ENCODE peak calls at places on chromosomes 3 and 15, in four cellular contexts. N is hepatocyte, I is endothelial cell of umbilical vein, B is OCI-LY7. G is an unnamed sample. For H3K4me1, the result is how much of the 10 kb centered on the place peaks cover.

GRCh38 chr3:5567113-5567512 is 379.6 kb downstream of the EDEM1 start:
- DNase-seq in N (no peak), I (no peak), B (no peak), G (no peak)

GRCh38 chr15:76398301-76398700 is 61.7 kb downstream of the ISL2 start:
- DNase-seq in N (no peak), I (no peak), B (no peak), G (no peak)

GRCh38 chr15:25378501-25378901 is 60.3 kb downstream of the UBE3A start:
- DNase-seq in N (no peak), I (no peak), B (no peak), G (no peak)

GRCh38 chr15:24760066-24760465 is 84.5 kb downstream of the NPAP1 start:
- DNase-seq in N (no peak), I (no peak), B (no peak), G (no peak)

GRCh38 chr3:22980346-22980745 is 222.8 kb upstream of the UBE2E2 start:
- DNase-seq in N (no peak), I (no peak), B (no peak), G (no peak)

GRCh38 chr15:101675796-101676582 is 23.8 kb upstream of the TM2D3 start:
- DNase-seq in N (no peak), I (peak), B (no peak), G (no peak)

GRCh38 chr3:171420667-171421066 is 39.5 kb downstream of the TNIK start:
- DNase-seq in N (no peak), I (peak), B (no peak), G (no peak)

GRCh38 chr3:158768881-158769518 is 32.9 kb upstream of the MFSD1 start:
- DNase-seq in N (peak), I (peak), B (no peak), G (no peak)

GRCh38 chr3:152682477-152682876 is 152.5 kb upstream of the P2RY1 start:
- DNase-seq in N (no peak), I (no peak), B (no peak), G (no peak)

GRCh38 chr3:48962340-48962739 is 27.7 kb upstream of the P4HTM start:
- DNase-seq in N (no peak), I (no peak), B (no peak), G (no peak)

GRCh38 chr3:48960841-48961413 is 29.1 kb upstream of the P4HTM start:
- DNase-seq in N (no peak), I (no peak), B (no peak), G (no peak)

GRCh38 chr3:48963591-48963990 is 26.4 kb upstream of the P4HTM start:
- DNase-seq in N (no peak), I (no peak), B (no peak), G (no peak)

GRCh38 chr3:48966367-48966766 is 23.7 kb upstream of the P4HTM start:
- DNase-seq in N (no peak), I (no peak), B (no peak), G (no peak)

GRCh38 chr3:48962939-48963338 is 27.1 kb upstream of the P4HTM start:
- DNase-seq in N (no peak), I (no peak), B (no peak), G (no peak)
- TF ChIP-seq CTCF in N (no peak), I (no peak), B (no peak), G (no peak)

DNA sequence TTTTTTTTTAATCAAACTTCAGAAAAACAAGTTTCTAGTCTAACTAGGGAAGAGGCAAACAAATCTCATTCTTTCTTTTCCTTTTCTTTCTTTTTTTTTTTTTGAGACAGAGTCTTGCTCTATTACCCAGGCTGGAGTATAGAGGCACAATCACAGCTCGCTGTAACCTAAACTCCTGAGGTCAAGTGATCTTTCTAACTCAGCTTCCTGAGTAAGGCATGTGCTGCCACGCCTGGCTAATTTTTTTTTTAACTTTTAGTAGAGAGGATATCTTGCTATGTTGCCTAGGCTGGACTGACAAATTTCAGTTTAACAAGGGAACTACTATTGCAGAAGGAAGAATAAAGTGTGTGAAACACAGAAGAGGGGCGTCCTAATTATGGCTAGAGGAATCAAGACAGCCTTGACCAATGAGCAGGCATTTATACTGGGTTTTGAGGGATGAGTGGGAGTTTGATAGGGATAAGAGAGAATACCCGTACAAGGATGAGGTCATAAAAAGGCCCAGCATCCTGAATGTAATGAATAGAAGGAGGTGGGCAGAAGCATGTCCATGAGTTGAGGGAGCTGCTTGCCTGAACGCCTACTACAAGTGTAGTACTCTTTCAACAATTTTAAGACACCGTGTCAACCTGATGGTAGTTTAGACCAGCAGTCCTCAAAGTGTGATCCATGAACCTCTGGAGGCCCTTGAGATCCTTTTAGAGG is 6.7 kb upstream of the ZFAND6 start:
- DNase-seq in N (no peak), I (no peak), B (peak), G (no peak)
- H2AFZ ChIP-seq in N (no peak), I (no peak), B (peak), G (no peak)

DNA sequence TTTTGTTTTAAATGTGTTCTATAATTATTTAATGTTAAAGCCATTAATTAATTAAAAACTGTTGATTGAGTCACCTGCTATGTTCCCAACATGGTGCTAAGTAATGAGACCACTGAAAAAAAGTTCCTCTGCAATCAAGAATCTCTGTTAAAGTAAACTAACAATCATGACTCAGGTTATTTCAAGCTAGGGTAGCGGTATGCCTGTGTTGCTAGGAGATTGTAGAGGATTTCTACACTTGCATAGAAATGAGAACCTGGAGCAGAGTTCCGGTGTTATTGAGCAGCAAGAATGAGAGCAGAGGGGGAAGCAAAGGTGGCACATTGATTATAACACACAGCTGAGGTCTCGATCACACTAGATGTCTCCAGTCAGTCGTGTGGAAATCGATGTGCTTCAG is 41.4 kb downstream of the C3orf85 start:
- DNase-seq in N (no peak), I (no peak), B (no peak), G (no peak)
- H3K4me1 ChIP-seq in N (under half), I (under half), B (under half), G (under half)

DNA sequence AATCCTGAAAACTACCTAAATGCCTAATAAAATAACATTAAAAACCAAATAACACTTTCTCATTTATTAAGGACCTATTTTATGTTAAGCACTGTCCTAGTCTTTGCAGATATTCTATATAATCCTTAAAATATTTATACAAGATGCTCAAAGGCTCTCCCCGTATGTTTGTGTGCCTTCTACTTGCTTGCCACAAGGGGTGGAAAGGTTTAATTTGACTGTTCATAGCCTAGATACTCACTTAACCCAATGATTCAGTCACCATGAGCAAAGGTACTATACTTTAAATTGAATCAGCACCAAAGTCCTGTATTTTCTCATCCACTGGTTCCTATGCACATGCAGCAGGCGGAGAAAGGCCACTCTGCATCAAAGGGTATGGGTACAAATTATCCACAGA is 32.0 kb downstream of the LSAMP start:
- DNase-seq in N (no peak), I (no peak), B (no peak), G (no peak)
- TF ChIP-seq CTCF in N (no peak), I (no peak), B (no peak), G (no peak)

GRCh38 chr3:138329984-138330293 is 288 bp upstream of the NME9 start:
- DNase-seq in N (no peak), I (no peak), B (no peak), G (no peak)
- H2AFZ ChIP-seq in N (no peak), I (no peak), B (peak), G (peak)

GRCh38 chr3:169659858-169660614 is 3.5 kb downstream of the MECOM start:
- DNase-seq in N (no peak), I (peak), B (no peak), G (no peak)
- H3K4me1 ChIP-seq in N (under half), I (under half), B (under half), G (under half)

GRCh38 chr3:187737401-187738088 is 7.7 kb downstream of the BCL6 start:
- DNase-seq in N (peak), I (peak), B (no peak), G (no peak)
- TF ChIP-seq CTCF in N (no peak), I (no peak), B (no peak), G (no peak)

GRCh38 chr15:74408385-74408784 is 25.4 kb downstream of the SEMA7A start:
- DNase-seq in N (no peak), I (no peak), B (no peak), G (no peak)
- H2AFZ ChIP-seq in N (no peak), I (no peak), B (no peak), G (no peak)

DNA sequence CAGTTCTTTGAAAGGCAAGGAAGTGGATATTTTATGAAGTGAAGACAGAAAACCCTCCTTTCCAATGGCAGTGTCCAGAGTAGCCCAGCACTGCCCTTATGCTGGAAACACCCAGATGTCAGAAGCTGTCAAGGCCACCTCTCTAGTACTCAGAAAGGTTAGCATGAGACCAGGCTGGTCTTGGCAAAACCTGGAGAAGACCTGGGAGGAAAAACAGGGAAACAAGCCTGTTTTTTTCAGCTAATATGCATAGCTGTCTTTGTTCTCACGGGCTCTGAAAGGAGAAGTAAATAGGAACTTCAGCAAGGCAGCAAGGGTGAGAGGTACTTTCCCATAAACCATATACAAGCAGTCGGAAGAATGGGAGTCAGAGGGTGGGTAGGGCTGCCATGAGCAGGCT is 55.9 kb downstream of the HEG1 start:
- DNase-seq in N (no peak), I (peak), B (no peak), G (no peak)
- H3K4me1 ChIP-seq in N (under half), I (under half), B (under half), G (under half)

G was measured in keratinocyte.